ENCODE peak calls at places on chromosomes 2 and 18, in eight cellular contexts. T, Z, D, V, M, X, Y and L are unnamed samples.
A peak's percentile ranks its signal among the peaks of the same experiment; 100 is the strongest.

GRCh38 chr18:43061318-43061717 is 54.2 kb downstream of the RIT2 start:
- DNase-seq in T (no peak), Z (no peak), D (no peak), V (no peak), M (no peak), X (no peak), Y (no peak), L (no peak)

GRCh38 chr2:623384-623922 is 53.8 kb downstream of the TMEM18 start:
- DNase-seq in T (no peak), Z (no peak), D (no peak), V (no peak), M (no peak), X (no peak), Y (no peak), L (no peak)

GRCh38 chr2:160353166-160353565 is 140.4 kb downstream of the RBMS1 start:
- DNase-seq in T (no peak), Z (peak; percentile 38), D (no peak), V (no peak), M (no peak), X (no peak), Y (no peak), L (no peak)

GRCh38 chr2:102155703-102156515 is 13.4 kb downstream of the IL1R1 start:
- DNase-seq in T (no peak), Z (no peak), D (no peak), V (peak; percentile 100), M (no peak), X (no peak), Y (no peak), L (no peak)

GRCh38 chr2:61911510-61911909 is 6.0 kb downstream of the COMMD1 start:
- DNase-seq in T (no peak), Z (no peak), D (no peak), V (no peak), M (no peak), X (no peak), Y (no peak), L (no peak)

GRCh38 chr2:217418544-217418943 is 558.7 kb upstream of the TNP1 start:
- DNase-seq in T (no peak), Z (no peak), D (no peak), V (no peak), M (no peak), X (no peak), Y (no peak), L (no peak)

GRCh38 chr18:43572165-43572564 is 294.9 kb upstream of the SYT4 start:
- DNase-seq in T (no peak), Z (no peak), D (no peak), V (no peak), M (no peak), X (no peak), Y (no peak), L (no peak)

GRCh38 chr18:76399613-76400391 is 95.2 kb downstream of the ZNF516 start:
- DNase-seq in T (no peak), Z (no peak), D (peak; percentile 49), V (no peak), M (no peak), X (no peak), Y (no peak), L (no peak)

GRCh38 chr2:160652236-160652635 is 158.6 kb upstream of the RBMS1 start:
- DNase-seq in T (peak; percentile 39), Z (peak; percentile 60), D (no peak), V (no peak), M (no peak), X (no peak), Y (no peak), L (no peak)

GRCh38 chr18:52339891-52340371 is at the start of gene DCC:
- DNase-seq in T (peak; percentile 9), Z (no peak), D (no peak), V (peak; percentile 2), M (peak; percentile 35), X (no peak), Y (peak; percentile 73), L (peak; percentile 13)

GRCh38 chr2:17813015-17813741 is 3.1 kb upstream of the MSGN1 start:
- DNase-seq in T (no peak), Z (no peak), D (no peak), V (no peak), M (no peak), X (no peak), Y (no peak), L (no peak)

GRCh38 chr2:1685957-1686783 is 58.1 kb downstream of the PXDN start:
- DNase-seq in T (no peak), Z (peak; percentile 8), D (no peak), V (no peak), M (peak; percentile 43), X (peak; percentile 70), Y (peak; percentile 7), L (no peak)

GRCh38 chr2:100281521-100282438 is 40.5 kb downstream of the LONRF2 start:
- DNase-seq in T (no peak), Z (peak; percentile 62), D (no peak), V (no peak), M (no peak), X (no peak), Y (peak; percentile 84), L (peak; percentile 77)

GRCh38 chr18:62759704-62760402 is 44.5 kb downstream of the PHLPP1 start:
- DNase-seq in T (no peak), Z (peak; percentile 37), D (no peak), V (no peak), M (no peak), X (peak; percentile 12), Y (no peak), L (no peak)

GRCh38 chr2:80073134-80073561 is 231.4 kb downstream of the LRRTM1 start:
- DNase-seq in T (peak; percentile 8), Z (peak; percentile 16), D (no peak), V (peak; percentile 60), M (peak; percentile 4), X (peak; percentile 9), Y (peak; percentile 49), L (no peak)

GRCh38 chr18:42373584-42373983 is 418.6 kb downstream of the PIK3C3 start:
- DNase-seq in T (no peak), Z (no peak), D (no peak), V (no peak), M (no peak), X (no peak), Y (no peak), L (no peak)

GRCh38 chr2:9703701-9704221 is 73.0 kb upstream of the YWHAQ start:
- DNase-seq in T (no peak), Z (peak; percentile 56), D (no peak), V (peak; percentile 83), M (peak; percentile 98), X (peak; percentile 91), Y (no peak), L (no peak)

DNA sequence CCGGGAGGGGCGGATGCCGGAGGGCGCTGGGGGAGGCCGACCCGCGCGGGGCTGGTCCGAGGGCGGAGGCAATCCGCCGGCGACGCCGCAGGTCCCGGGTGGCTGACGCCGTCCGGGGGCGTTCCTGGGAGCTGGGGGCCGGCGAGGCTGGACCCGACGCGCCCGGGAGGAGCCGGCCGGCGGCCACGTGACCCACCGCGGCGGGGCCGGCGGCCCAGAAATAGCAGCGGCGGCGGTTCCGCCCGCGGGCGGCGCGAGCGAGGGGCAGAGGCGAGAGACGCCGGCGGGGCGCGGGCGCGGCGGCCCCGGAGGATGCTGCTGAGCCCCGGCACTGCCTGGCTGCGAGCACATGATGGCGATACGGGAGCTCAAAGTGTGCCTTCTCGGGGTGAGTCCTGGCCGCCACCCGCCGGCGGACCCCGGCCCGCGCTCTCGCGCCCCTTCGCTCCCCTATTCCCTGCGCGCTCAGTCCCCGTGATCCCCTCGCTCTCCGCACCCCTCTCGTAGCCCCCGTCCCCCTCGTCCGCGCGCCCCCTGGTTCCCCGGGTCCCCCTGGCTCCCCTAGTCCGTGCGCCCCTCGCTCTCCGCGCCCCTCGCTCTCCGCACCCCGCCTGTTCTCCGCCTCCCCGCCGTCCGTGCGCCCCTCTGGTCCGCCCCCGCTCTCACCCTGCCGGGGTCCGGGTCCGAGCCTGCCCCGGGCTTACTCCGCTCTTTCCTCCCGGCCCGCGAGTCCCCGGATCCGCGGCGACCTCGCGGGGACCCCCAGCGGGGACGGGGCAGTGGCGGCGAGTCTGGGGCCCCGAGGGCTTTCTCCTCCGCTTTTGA is at the start of gene RAB31:
- DNase-seq in T (peak; percentile 87), Z (peak; percentile 67), D (peak; percentile 84), V (no peak), M (peak; percentile 44), X (peak; percentile 78), Y (peak; percentile 78), L (peak; percentile 85)
- TF ChIP-seq POLR2A in T (peak; percentile 68), Z (peak; percentile 52), D (peak; percentile 90), V (no peak), M (peak; percentile 40), X (peak; percentile 79), Y (no peak), L (peak; percentile 72)

GRCh38 chr2:44087037-44087713 is 81.5 kb upstream of the PPM1B start:
- DNase-seq in T (peak; percentile 87), Z (peak; percentile 85), D (peak; percentile 92), V (peak; percentile 72), M (peak; percentile 87), X (peak; percentile 76), Y (peak; percentile 93), L (peak; percentile 80)
- TF ChIP-seq POLR2A in T (no peak), Z (no peak), D (no peak), V (no peak), M (no peak), X (no peak), Y (no peak), L (no peak)

GRCh38 chr2:233265899-233266431 is 14.5 kb downstream of the ATG16L1 start:
- DNase-seq in T (no peak), Z (no peak), D (no peak), V (no peak), M (no peak), X (no peak), Y (no peak), L (no peak)

GRCh38 chr2:233270366-233270765 is 18.9 kb downstream of the ATG16L1 start:
- DNase-seq in T (no peak), Z (peak; percentile 44), D (no peak), V (no peak), M (no peak), X (no peak), Y (no peak), L (no peak)

GRCh38 chr2:233266481-233266880 is 15.0 kb downstream of the ATG16L1 start:
- DNase-seq in T (no peak), Z (no peak), D (no peak), V (no peak), M (no peak), X (no peak), Y (no peak), L (no peak)

GRCh38 chr2:233264667-233265066 is 13.2 kb downstream of the ATG16L1 start:
- DNase-seq in T (no peak), Z (no peak), D (no peak), V (no peak), M (no peak), X (no peak), Y (no peak), L (no peak)

GRCh38 chr2:233267516-233268245 is 16.2 kb downstream of the ATG16L1 start:
- DNase-seq in T (no peak), Z (no peak), D (no peak), V (no peak), M (no peak), X (no peak), Y (no peak), L (no peak)
- TF ChIP-seq POLR2A in T (no peak), Z (no peak), D (no peak), V (no peak), M (no peak), X (no peak), Y (no peak), L (no peak)

DNA sequence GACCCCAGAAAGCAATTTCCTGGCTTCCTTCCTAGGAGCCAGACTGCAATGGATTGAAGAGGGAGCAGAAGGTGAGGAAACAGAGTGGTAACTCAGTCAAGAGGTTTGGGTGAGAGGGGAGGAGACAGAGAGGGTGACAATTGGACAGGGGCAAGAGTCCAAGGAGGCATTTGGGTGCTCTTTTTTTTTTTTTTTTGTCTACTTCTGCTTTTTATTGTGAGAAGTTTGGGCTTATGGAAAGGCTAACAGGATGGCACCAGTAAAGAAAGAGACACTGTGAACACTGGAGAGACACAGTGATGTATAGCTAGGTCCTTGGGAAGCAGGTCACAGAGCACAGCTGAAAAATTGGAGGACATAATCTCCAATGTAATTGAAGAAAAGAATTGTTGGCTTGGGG is 25.0 kb downstream of the CYBRD1 start:
- DNase-seq in T (no peak), Z (no peak), D (no peak), V (no peak), M (no peak), X (no peak), Y (no peak), L (no peak)
- TF ChIP-seq POLR2A in T (no peak), Z (no peak), D (no peak), V (no peak), M (no peak), X (no peak), Y (no peak), L (no peak)